ENCODE peak calls at places on chromosomes 11 and 22, in nine cellular contexts. F is mammary epithelial cell; Z is naive thymus-derived CD4-positive, alpha-beta T cell; S is CD8-positive, alpha-beta memory T cell; Q is uterus; U is A549; W is heart right ventricle; P is IMR-90; O is adrenal gland. L is an unnamed sample.
A peak's percentile ranks its signal among the peaks of the same experiment; 100 is the strongest.

GRCh38 chr22:22877523-22878210 is 9.9 kb upstream of the IGLL5 start:
- DNase-seq in U (peak; percentile 51), S (peak; percentile 63), W (peak; percentile 67), F (peak; percentile 17), Q (no peak), P (peak; percentile 45), O (peak; percentile 79), Z (peak; percentile 77), L (no peak)

GRCh38 chr11:38988908-38989307 is 2390.9 kb upstream of the RAG2 start:
- DNase-seq in Q (no peak), Z (no peak), F (no peak), W (no peak), P (no peak), U (no peak), O (no peak), S (no peak), L (no peak)

GRCh38 chr11:69377029-69377952 is 83.3 kb downstream of the MYEOV start:
- DNase-seq in W (no peak), O (no peak), P (no peak), U (no peak), S (no peak), F (peak; percentile 96), Z (no peak), Q (no peak), L (no peak)

GRCh38 chr11:112162761-112163669 is 879 bp downstream of the IL18 start:
- DNase-seq in S (no peak), F (peak; percentile 80), W (no peak), U (no peak), Q (no peak), P (peak; percentile 42), Z (no peak), O (no peak), L (no peak)

GRCh38 chr22:27774200-27774599 is 27.4 kb downstream of the MN1 start:
- DNase-seq in U (no peak), S (no peak), F (no peak), P (no peak), O (no peak), Q (no peak), W (no peak), Z (no peak), L (no peak)

GRCh38 chr11:16862733-16863132 is 124.3 kb downstream of the C11orf58 start:
- DNase-seq in O (no peak), Z (no peak), S (no peak), U (no peak), W (no peak), F (peak; percentile 33), P (no peak), Q (no peak), L (no peak)

GRCh38 chr11:14374922-14375630 is 16.1 kb upstream of the RRAS2 start:
- DNase-seq in O (no peak), Q (no peak), W (no peak), U (no peak), S (no peak), Z (no peak), P (no peak), F (no peak), L (no peak)

GRCh38 chr22:37508431-37508963 is 10.7 kb downstream of the CARD10 start:
- DNase-seq in S (no peak), F (no peak), Z (no peak), Q (no peak), P (no peak), O (no peak), U (no peak), W (peak; percentile 67), L (no peak)

GRCh38 chr11:102911758-102912481 is 37.1 kb upstream of the MMP12 start:
- DNase-seq in U (no peak), O (no peak), S (no peak), W (no peak), Z (no peak), F (peak; percentile 54), Q (no peak), P (no peak), L (no peak)

GRCh38 chr11:10673476-10674062 is 20.0 kb downstream of the IRAG1 start:
- DNase-seq in O (no peak), Z (no peak), Q (no peak), U (no peak), S (no peak), P (peak; percentile 51), W (no peak), F (no peak), L (no peak)
- H3K4me3 ChIP-seq in O (no peak overlapping the region), Z (no peak overlapping the region), Q (no peak overlapping the region), U (no peak overlapping the region), S (no peak overlapping the region), P (no peak overlapping the region), W (no peak overlapping the region), F (no peak overlapping the region), L (no peak overlapping the region)

GRCh38 chr11:79439893-79440450 is 858 bp downstream of the TENM4 start:
- DNase-seq in Q (peak; percentile 45), P (no peak), Z (no peak), O (peak; percentile 37), W (no peak), S (no peak), F (peak; percentile 40), U (no peak), L (no peak)

GRCh38 chr11:79438631-79439429 is 2.0 kb downstream of the TENM4 start:
- DNase-seq in Z (no peak), O (peak; percentile 49), P (peak; percentile 42), F (peak; percentile 51), U (no peak), W (peak; percentile 9), S (no peak), Q (peak; percentile 28), L (no peak)

GRCh38 chr11:79439430-79439892 is 1.4 kb downstream of the TENM4 start:
- DNase-seq in Z (no peak), S (no peak), W (no peak), U (no peak), Q (peak; percentile 21), F (peak; percentile 44), P (peak; percentile 59), O (peak; percentile 32), L (no peak)

GRCh38 chr11:79441159-79441875 is 487 bp upstream of the TENM4 start:
- DNase-seq in P (peak; percentile 58), S (no peak), W (no peak), Z (no peak), F (no peak), Q (peak; percentile 15), U (no peak), O (no peak), L (no peak)

DNA sequence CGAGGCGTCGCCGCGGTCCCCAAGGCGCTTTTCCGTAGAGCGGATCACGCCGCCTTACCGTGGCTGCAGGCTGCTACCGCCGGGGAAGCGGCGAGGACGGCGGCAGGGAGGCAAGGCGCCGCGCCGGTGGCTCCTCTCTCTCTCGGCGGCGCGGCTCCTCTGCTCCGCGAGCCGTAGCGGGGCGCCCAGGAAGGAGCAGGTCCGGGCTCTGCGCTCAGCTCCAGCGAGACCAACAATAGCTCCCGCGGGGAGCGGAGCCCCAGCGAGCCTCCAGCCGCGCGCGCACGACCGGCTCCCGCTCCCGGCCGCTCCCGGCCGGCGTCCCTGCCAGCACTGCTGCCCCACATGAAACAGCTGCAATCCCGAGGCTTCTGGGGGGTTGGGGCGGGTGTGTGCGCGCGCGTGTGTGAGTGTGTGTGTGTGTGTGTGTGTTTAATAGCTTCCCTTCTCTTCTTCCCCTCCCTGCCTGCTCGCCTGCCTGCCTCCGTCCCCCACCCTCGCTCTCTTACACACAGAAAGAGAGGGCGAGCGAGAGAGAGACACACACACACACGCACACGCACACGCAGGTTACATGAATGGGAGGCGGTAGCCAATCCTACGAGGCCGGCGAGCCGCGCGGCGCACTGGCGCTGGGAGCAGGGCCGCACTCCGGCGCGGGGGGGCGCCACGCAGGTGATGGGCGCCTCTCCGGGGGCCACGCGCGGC is at the start of gene TENM4:
- DNase-seq in Z (no peak), S (no peak), Q (peak; percentile 73), O (peak; percentile 83), W (peak; percentile 59), U (no peak), P (peak; percentile 92), F (peak; percentile 72), L (no peak)
- H3K27ac ChIP-seq in Z (no peak within 1 kb of the TSS), S (no peak within 1 kb of the TSS), Q (peak within 1 kb of the TSS; percentile 75), O (peak within 1 kb of the TSS; percentile 84), W (peak within 1 kb of the TSS; percentile 40), U (peak within 1 kb of the TSS; percentile 0), P (peak within 1 kb of the TSS; percentile 77), F (peak within 1 kb of the TSS; percentile 43), L (peak within 1 kb of the TSS; percentile 41)

GRCh38 chr11:27514558-27514957 is 8.0 kb upstream of the LIN7C start:
- DNase-seq in F (no peak), S (no peak), O (no peak), W (no peak), U (no peak), P (peak; percentile 55), Q (no peak), Z (no peak), L (no peak)
- H3K4me3 ChIP-seq in F (no peak overlapping the region), S (no peak overlapping the region), O (no peak overlapping the region), W (no peak overlapping the region), U (no peak overlapping the region), P (no peak overlapping the region), Q (no peak overlapping the region), Z (no peak overlapping the region), L (no peak overlapping the region)

DNA sequence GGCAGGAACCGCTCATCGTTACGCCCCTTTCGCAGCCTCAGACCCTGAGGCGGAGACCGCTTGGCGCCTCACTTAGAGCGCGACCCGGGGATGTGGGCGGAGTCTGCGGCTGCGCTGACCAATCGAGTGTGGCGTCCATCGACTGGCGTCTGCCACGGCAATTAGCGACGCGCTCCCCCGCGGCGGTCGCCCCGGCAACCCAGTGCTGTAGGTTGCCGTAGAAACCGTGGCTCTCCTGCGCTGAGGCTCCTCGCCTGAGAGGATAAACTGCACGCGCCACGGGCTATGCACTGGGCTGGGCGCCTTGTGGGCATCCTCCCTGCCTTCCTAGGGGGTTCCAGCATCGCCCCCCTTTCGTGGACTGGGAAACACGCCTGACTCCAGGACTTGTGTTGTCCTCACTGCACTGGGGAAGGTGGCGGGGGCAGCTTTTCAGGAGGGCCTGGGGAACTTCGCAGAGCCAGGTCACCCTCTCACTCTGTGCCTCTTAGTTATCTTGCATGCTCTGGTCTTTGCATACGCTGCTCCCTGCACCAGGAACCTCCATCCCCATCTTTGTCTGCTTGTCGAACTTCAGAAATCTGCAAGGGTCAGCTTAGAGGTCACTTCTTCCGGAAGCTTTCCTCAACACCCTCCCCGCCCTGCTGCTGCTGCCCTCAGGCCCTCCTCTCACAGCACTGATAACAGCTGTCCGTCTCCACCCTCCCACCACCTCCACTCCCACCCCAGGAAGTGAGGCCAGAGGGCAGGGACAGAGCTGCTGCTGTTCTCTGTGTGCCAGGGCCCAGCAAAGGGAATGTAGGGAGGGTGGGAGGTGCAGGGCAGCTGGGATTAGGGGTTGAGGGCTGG is 539 bp upstream of the P2RX6 start:
- DNase-seq in F (peak; percentile 78), W (peak; percentile 92), U (peak; percentile 74), O (peak; percentile 88), Z (peak; percentile 72), P (peak; percentile 88), S (peak; percentile 87), Q (peak; percentile 89), L (peak; percentile 90)
- H3K27ac ChIP-seq in F (peak overlapping the region; percentile 55), W (peak overlapping the region; percentile 70), U (peak overlapping the region; percentile 80), O (peak overlapping the region; percentile 79), Z (peak overlapping the region; percentile 59), P (peak overlapping the region; percentile 88), S (peak overlapping the region; percentile 90), Q (peak overlapping the region; percentile 79), L (peak overlapping the region; percentile 62)

L was measured in right atrium auricular region.